ENCODE peak calls at places on chromosome 9, in nine cellular contexts. L is T-helper 9 cell, S is AG08396, Q is kidney, E is neural crest cell, P is NCI-H1436 treated with DMSO at 0.1 percent for 48 hours, I is H54, K is fibroblast of pulmonary artery, O is ELF-1. V is an unnamed sample.

GRCh38 chr9:110850401-110851135 is 182.0 kb downstream of the MUSK start:
- DNase-seq in L (no peak), S (no peak), Q (no peak), E (no peak), P (no peak), I (no peak), K (no peak), O (peak), V (no peak)

GRCh38 chr9:14661421-14662059 is 31.7 kb downstream of the ZDHHC21 start:
- DNase-seq in L (no peak), S (peak), Q (no peak), E (no peak), P (no peak), I (no peak), K (peak), O (no peak), V (no peak)

GRCh38 chr9:10274156-10274555 is 338.6 kb downstream of the PTPRD start:
- DNase-seq in L (no peak), S (no peak), Q (no peak), E (no peak), P (no peak), I (no peak), K (no peak), O (no peak), V (peak)

GRCh38 chr9:6781476-6781875 is 23.7 kb downstream of the KDM4C start:
- DNase-seq in L (no peak), S (no peak), Q (no peak), E (no peak), P (no peak), I (no peak), K (peak), O (no peak), V (no peak)

GRCh38 chr9:127611796-127612790 is at the start of gene STXBP1:
- DNase-seq in L (peak), S (peak), Q (peak), E (peak), P (peak), I (peak), K (peak), O (peak), V (no peak)

GRCh38 chr9:121295662-121296191 is 27.8 kb downstream of the GSN start:
- DNase-seq in L (no peak), S (no peak), Q (no peak), E (no peak), P (no peak), I (no peak), K (no peak), O (no peak), V (no peak)

GRCh38 chr9:113599647-113600476 is 136.3 kb downstream of the RGS3 start:
- DNase-seq in L (no peak), S (peak), Q (peak), E (no peak), P (no peak), I (no peak), K (peak), O (peak), V (no peak)

GRCh38 chr9:92141144-92142129 is 26.2 kb upstream of the SPTLC1 start:
- DNase-seq in L (no peak), S (peak), Q (peak), E (no peak), P (no peak), I (no peak), K (peak), O (peak), V (no peak)

GRCh38 chr9:76891874-76892273 is 14.0 kb downstream of the PRUNE2 start:
- DNase-seq in L (no peak), S (no peak), Q (no peak), E (no peak), P (no peak), I (no peak), K (no peak), O (no peak), V (no peak)

GRCh38 chr9:20623021-20623747 is 885 bp upstream of the MLLT3 start:
- DNase-seq in L (peak), S (peak), Q (peak), E (no peak), P (no peak), I (no peak), K (no peak), O (no peak), V (no peak)

GRCh38 chr9:26744362-26744965 is 148.1 kb downstream of the CAAP1 start:
- DNase-seq in L (no peak), S (no peak), Q (no peak), E (no peak), P (no peak), I (no peak), K (peak), O (no peak), V (no peak)

GRCh38 chr9:19375536-19375935 is 4.5 kb downstream of the RPS6 start:
- DNase-seq in L (no peak), S (peak), Q (no peak), E (no peak), P (no peak), I (no peak), K (peak), O (no peak), V (peak)

GRCh38 chr9:97491216-97491999 is 10.1 kb upstream of the TMOD1 start:
- DNase-seq in L (no peak), S (no peak), Q (no peak), E (no peak), P (no peak), I (no peak), K (no peak), O (no peak), V (no peak)

GRCh38 chr9:14346301-14346721 is 32.4 kb upstream of the NFIB start:
- DNase-seq in L (no peak), S (no peak), Q (no peak), E (no peak), P (no peak), I (no peak), K (no peak), O (peak), V (no peak)

GRCh38 chr9:111852291-111852690 is 44.3 kb upstream of the UGCG start:
- DNase-seq in L (no peak), S (no peak), Q (no peak), E (no peak), P (no peak), I (no peak), K (no peak), O (no peak), V (no peak)

GRCh38 chr9:131590449-131590848 is 45.1 kb downstream of the PRRT1B start:
- DNase-seq in L (no peak), S (no peak), Q (no peak), E (no peak), P (no peak), I (no peak), K (no peak), O (no peak), V (no peak)

GRCh38 chr9:121889990-121890563 is 203.0 kb downstream of the TTLL11 start:
- DNase-seq in L (no peak), S (peak), Q (no peak), E (no peak), P (no peak), I (peak), K (no peak), O (no peak), V (no peak)

GRCh38 chr9:136438548-136438908 is 1.1 kb downstream of the INPP5E start:
- DNase-seq in L (no peak), S (no peak), Q (peak), E (peak), P (no peak), I (no peak), K (no peak), O (peak), V (no peak)

GRCh38 chr9:35954942-35955546 is 2.9 kb downstream of the OR2S2 start:
- DNase-seq in L (peak), S (peak), Q (no peak), E (peak), P (no peak), I (no peak), K (peak), O (peak), V (peak)

GRCh38 chr9:132622144-132622543 is 39.7 kb downstream of the BARHL1 start:
- DNase-seq in L (no peak), S (no peak), Q (no peak), E (no peak), P (peak), I (no peak), K (peak), O (no peak), V (no peak)

GRCh38 chr9:15735083-15735974 is 182.5 kb downstream of the CCDC171 start:
- DNase-seq in L (no peak), S (peak), Q (no peak), E (no peak), P (no peak), I (peak), K (peak), O (no peak), V (peak)

GRCh38 chr9:109182550-109182939 is 15.5 kb upstream of the FRRS1L start:
- DNase-seq in L (no peak), S (no peak), Q (no peak), E (no peak), P (no peak), I (no peak), K (no peak), O (no peak), V (no peak)

GRCh38 chr9:125558453-125559084 is 148.4 kb downstream of the MAPKAP1 start:
- DNase-seq in L (peak), S (peak), Q (no peak), E (peak), P (no peak), I (peak), K (peak), O (peak), V (peak)

GRCh38 chr9:17005085-17005484 is 129.8 kb upstream of the CNTLN start:
- DNase-seq in L (no peak), S (peak), Q (peak), E (no peak), P (peak), I (no peak), K (peak), O (no peak), V (no peak)

GRCh38 chr9:89483592-89484474 is 14.1 kb downstream of the SEMA4D start:
- DNase-seq in L (peak), S (no peak), Q (no peak), E (no peak), P (no peak), I (no peak), K (no peak), O (no peak), V (no peak)

GRCh38 chr9:135246248-135247173 is 159.0 kb downstream of the OLFM1 start:
- DNase-seq in L (no peak), S (no peak), Q (peak), E (no peak), P (no peak), I (no peak), K (no peak), O (no peak), V (no peak)

GRCh38 chr9:6014668-6015270 is 655 bp downstream of the RANBP6 start:
- DNase-seq in L (no peak), S (peak), Q (no peak), E (no peak), P (no peak), I (peak), K (peak), O (no peak), V (peak)

V was measured in non-pigmented ciliary epithelial cell.